ENCODE peak calls at places on chromosomes 3 and 15, in nine cellular contexts. One of them, this sample, is unnamed.

GRCh38 chr3:29334652-29335189 is 53.9 kb downstream of the RBMS3 start:
- ATAC-seq in lung: no peak
- ATAC-seq in heart left ventricle: no peak
- ATAC-seq in HCT116: no peak
- ATAC-seq in HepG2: no peak
- ATAC-seq in heart right ventricle: no peak
- ATAC-seq in Panc1: no peak
- ATAC-seq in CD8-positive, alpha-beta T cell: no peak
- ATAC-seq in pancreas: peak; percentile 16
- ATAC-seq in this sample: no peak

GRCh38 chr15:71276355-71276665 is 161.0 kb downstream of the THSD4 start:
- ATAC-seq in lung: no peak
- ATAC-seq in heart left ventricle: no peak
- ATAC-seq in HCT116: peak; percentile 93
- ATAC-seq in HepG2: no peak
- ATAC-seq in heart right ventricle: no peak
- ATAC-seq in Panc1: no peak
- ATAC-seq in CD8-positive, alpha-beta T cell: no peak
- ATAC-seq in pancreas: no peak
- ATAC-seq in this sample: no peak

GRCh38 chr3:101842245-101842934 is 6.9 kb upstream of the NFKBIZ start:
- ATAC-seq in lung: no peak
- ATAC-seq in heart left ventricle: no peak
- ATAC-seq in HCT116: peak; percentile 78
- ATAC-seq in HepG2: no peak
- ATAC-seq in heart right ventricle: no peak
- ATAC-seq in Panc1: peak; percentile 67
- ATAC-seq in CD8-positive, alpha-beta T cell: no peak
- ATAC-seq in pancreas: no peak
- ATAC-seq in this sample: no peak

GRCh38 chr15:101116681-101116976 is 135.2 kb downstream of the CHSY1 start:
- ATAC-seq in lung: no peak
- ATAC-seq in heart left ventricle: no peak
- ATAC-seq in HCT116: no peak
- ATAC-seq in HepG2: no peak
- ATAC-seq in heart right ventricle: no peak
- ATAC-seq in Panc1: no peak
- ATAC-seq in CD8-positive, alpha-beta T cell: no peak
- ATAC-seq in pancreas: no peak
- ATAC-seq in this sample: no peak

GRCh38 chr15:57861805-57862586 is 155.5 kb downstream of the POLR2M start:
- ATAC-seq in lung: no peak
- ATAC-seq in heart left ventricle: no peak
- ATAC-seq in HCT116: no peak
- ATAC-seq in HepG2: no peak
- ATAC-seq in heart right ventricle: no peak
- ATAC-seq in Panc1: no peak
- ATAC-seq in CD8-positive, alpha-beta T cell: no peak
- ATAC-seq in pancreas: no peak
- ATAC-seq in this sample: no peak

GRCh38 chr15:63794271-63794670 is 39.5 kb downstream of the HERC1 start:
- ATAC-seq in lung: no peak
- ATAC-seq in heart left ventricle: no peak
- ATAC-seq in HCT116: no peak
- ATAC-seq in HepG2: no peak
- ATAC-seq in heart right ventricle: no peak
- ATAC-seq in Panc1: no peak
- ATAC-seq in CD8-positive, alpha-beta T cell: no peak
- ATAC-seq in pancreas: no peak
- ATAC-seq in this sample: no peak

GRCh38 chr3:5090197-5090596 is 31.9 kb upstream of the ARL8B start:
- ATAC-seq in lung: no peak
- ATAC-seq in heart left ventricle: no peak
- ATAC-seq in HCT116: no peak
- ATAC-seq in HepG2: peak; percentile 60
- ATAC-seq in heart right ventricle: no peak
- ATAC-seq in Panc1: no peak
- ATAC-seq in CD8-positive, alpha-beta T cell: no peak
- ATAC-seq in pancreas: no peak
- ATAC-seq in this sample: no peak

GRCh38 chr3:37493485-37494080 is 319.2 kb upstream of the LRRFIP2 start:
- ATAC-seq in lung: no peak
- ATAC-seq in heart left ventricle: no peak
- ATAC-seq in HCT116: no peak
- ATAC-seq in HepG2: no peak
- ATAC-seq in heart right ventricle: no peak
- ATAC-seq in Panc1: no peak
- ATAC-seq in CD8-positive, alpha-beta T cell: no peak
- ATAC-seq in pancreas: no peak
- ATAC-seq in this sample: no peak

GRCh38 chr3:113097821-113098516 is 107.2 kb downstream of the GTPBP8 start:
- ATAC-seq in lung: no peak
- ATAC-seq in heart left ventricle: no peak
- ATAC-seq in HCT116: peak; percentile 91
- ATAC-seq in HepG2: no peak
- ATAC-seq in heart right ventricle: no peak
- ATAC-seq in Panc1: no peak
- ATAC-seq in CD8-positive, alpha-beta T cell: no peak
- ATAC-seq in pancreas: no peak
- ATAC-seq in this sample: peak; percentile 10

GRCh38 chr3:39101022-39101689 is 6.3 kb downstream of the GORASP1 start:
- ATAC-seq in lung: no peak
- ATAC-seq in heart left ventricle: peak; percentile 44
- ATAC-seq in HCT116: peak; percentile 87
- ATAC-seq in HepG2: peak; percentile 70
- ATAC-seq in heart right ventricle: no peak
- ATAC-seq in Panc1: peak; percentile 83
- ATAC-seq in CD8-positive, alpha-beta T cell: peak; percentile 74
- ATAC-seq in pancreas: peak; percentile 73
- ATAC-seq in this sample: no peak

GRCh38 chr3:146554168-146554760 is 9.9 kb upstream of the PLSCR1 start:
- ATAC-seq in lung: no peak
- ATAC-seq in heart left ventricle: no peak
- ATAC-seq in HCT116: no peak
- ATAC-seq in HepG2: no peak
- ATAC-seq in heart right ventricle: no peak
- ATAC-seq in Panc1: no peak
- ATAC-seq in CD8-positive, alpha-beta T cell: no peak
- ATAC-seq in pancreas: no peak
- ATAC-seq in this sample: no peak

GRCh38 chr3:172324591-172325203 is 123.6 kb downstream of the GHSR start:
- ATAC-seq in lung: no peak
- ATAC-seq in heart left ventricle: peak; percentile 83
- ATAC-seq in HCT116: no peak
- ATAC-seq in HepG2: peak; percentile 36
- ATAC-seq in heart right ventricle: peak; percentile 69
- ATAC-seq in Panc1: peak; percentile 24
- ATAC-seq in CD8-positive, alpha-beta T cell: no peak
- ATAC-seq in pancreas: peak; percentile 46
- ATAC-seq in this sample: no peak

GRCh38 chr3:177330771-177331170 is 133.5 kb upstream of the TBL1XR1 start:
- ATAC-seq in lung: no peak
- ATAC-seq in heart left ventricle: peak; percentile 69
- ATAC-seq in HCT116: no peak
- ATAC-seq in HepG2: no peak
- ATAC-seq in heart right ventricle: no peak
- ATAC-seq in Panc1: no peak
- ATAC-seq in CD8-positive, alpha-beta T cell: no peak
- ATAC-seq in pancreas: peak; percentile 79
- ATAC-seq in this sample: no peak

GRCh38 chr3:172750069-172750367 is 508 bp upstream of the ECT2 start:
- ATAC-seq in lung: no peak
- ATAC-seq in heart left ventricle: no peak
- ATAC-seq in HCT116: peak; percentile 10
- ATAC-seq in HepG2: peak; percentile 10
- ATAC-seq in heart right ventricle: no peak
- ATAC-seq in Panc1: peak; percentile 28
- ATAC-seq in CD8-positive, alpha-beta T cell: no peak
- ATAC-seq in pancreas: peak; percentile 2
- ATAC-seq in this sample: no peak

GRCh38 chr3:35780800-35781199 is 141.5 kb downstream of the ARPP21 start:
- ATAC-seq in lung: no peak
- ATAC-seq in heart left ventricle: no peak
- ATAC-seq in HCT116: no peak
- ATAC-seq in HepG2: no peak
- ATAC-seq in heart right ventricle: no peak
- ATAC-seq in Panc1: no peak
- ATAC-seq in CD8-positive, alpha-beta T cell: no peak
- ATAC-seq in pancreas: no peak
- ATAC-seq in this sample: no peak

GRCh38 chr3:11755276-11755675 is 91.4 kb downstream of the TAMM41 start:
- ATAC-seq in lung: no peak
- ATAC-seq in heart left ventricle: no peak
- ATAC-seq in HCT116: no peak
- ATAC-seq in HepG2: no peak
- ATAC-seq in heart right ventricle: no peak
- ATAC-seq in Panc1: no peak
- ATAC-seq in CD8-positive, alpha-beta T cell: no peak
- ATAC-seq in pancreas: no peak
- ATAC-seq in this sample: no peak

GRCh38 chr3:32285910-32286309 is 47.4 kb downstream of the CMTM8 start:
- ATAC-seq in lung: no peak
- ATAC-seq in heart left ventricle: no peak
- ATAC-seq in HCT116: no peak
- ATAC-seq in HepG2: no peak
- ATAC-seq in heart right ventricle: peak; percentile 36
- ATAC-seq in Panc1: no peak
- ATAC-seq in CD8-positive, alpha-beta T cell: no peak
- ATAC-seq in pancreas: peak; percentile 44
- ATAC-seq in this sample: no peak

GRCh38 chr15:66084704-66085103 is 168.8 kb downstream of the MEGF11 start:
- ATAC-seq in lung: no peak
- ATAC-seq in heart left ventricle: no peak
- ATAC-seq in HCT116: no peak
- ATAC-seq in HepG2: no peak
- ATAC-seq in heart right ventricle: no peak
- ATAC-seq in Panc1: no peak
- ATAC-seq in CD8-positive, alpha-beta T cell: no peak
- ATAC-seq in pancreas: no peak
- ATAC-seq in this sample: no peak
- H3K4me3 ChIP-seq in lung: no peak overlapping the region
- H3K4me3 ChIP-seq in heart left ventricle: no peak overlapping the region
- H3K4me3 ChIP-seq in HCT116: no peak overlapping the region
- H3K4me3 ChIP-seq in HepG2: no peak overlapping the region
- H3K4me3 ChIP-seq in heart right ventricle: no peak overlapping the region
- H3K4me3 ChIP-seq in Panc1: no peak overlapping the region
- H3K4me3 ChIP-seq in CD8-positive, alpha-beta T cell: no peak overlapping the region
- H3K4me3 ChIP-seq in pancreas: no peak overlapping the region
- H3K4me3 ChIP-seq in this sample: no peak overlapping the region

GRCh38 chr15:38873151-38873550 is 308.5 kb upstream of the RASGRP1 start:
- ATAC-seq in lung: peak; percentile 54
- ATAC-seq in heart left ventricle: no peak
- ATAC-seq in HCT116: no peak
- ATAC-seq in HepG2: peak; percentile 88
- ATAC-seq in heart right ventricle: no peak
- ATAC-seq in Panc1: no peak
- ATAC-seq in CD8-positive, alpha-beta T cell: no peak
- ATAC-seq in pancreas: no peak
- ATAC-seq in this sample: no peak
- TF ChIP-seq CTCF in lung: no peak
- TF ChIP-seq CTCF in heart left ventricle: no peak
- TF ChIP-seq CTCF in HCT116: no peak
- TF ChIP-seq CTCF in HepG2: peak; percentile 27
- TF ChIP-seq CTCF in heart right ventricle: no peak
- TF ChIP-seq CTCF in Panc1: no peak
- TF ChIP-seq CTCF in CD8-positive, alpha-beta T cell: no peak
- TF ChIP-seq CTCF in pancreas: no peak
- TF ChIP-seq CTCF in this sample: no peak

GRCh38 chr15:74202461-74203401 is at the start of gene STRA6:
- ATAC-seq in lung: no peak
- ATAC-seq in heart left ventricle: no peak
- ATAC-seq in HCT116: no peak
- ATAC-seq in HepG2: peak; percentile 82
- ATAC-seq in heart right ventricle: no peak
- ATAC-seq in Panc1: no peak
- ATAC-seq in CD8-positive, alpha-beta T cell: no peak
- ATAC-seq in pancreas: no peak
- ATAC-seq in this sample: no peak
- H3K4me3 ChIP-seq in lung: no peak within 1 kb of the TSS
- H3K4me3 ChIP-seq in heart left ventricle: no peak within 1 kb of the TSS
- H3K4me3 ChIP-seq in HCT116: no peak within 1 kb of the TSS
- H3K4me3 ChIP-seq in HepG2: peak within 1 kb of the TSS; percentile 32
- H3K4me3 ChIP-seq in heart right ventricle: no peak within 1 kb of the TSS
- H3K4me3 ChIP-seq in Panc1: no peak within 1 kb of the TSS
- H3K4me3 ChIP-seq in CD8-positive, alpha-beta T cell: no peak within 1 kb of the TSS
- H3K4me3 ChIP-seq in pancreas: no peak within 1 kb of the TSS
- H3K4me3 ChIP-seq in this sample: no peak within 1 kb of the TSS

DNA sequence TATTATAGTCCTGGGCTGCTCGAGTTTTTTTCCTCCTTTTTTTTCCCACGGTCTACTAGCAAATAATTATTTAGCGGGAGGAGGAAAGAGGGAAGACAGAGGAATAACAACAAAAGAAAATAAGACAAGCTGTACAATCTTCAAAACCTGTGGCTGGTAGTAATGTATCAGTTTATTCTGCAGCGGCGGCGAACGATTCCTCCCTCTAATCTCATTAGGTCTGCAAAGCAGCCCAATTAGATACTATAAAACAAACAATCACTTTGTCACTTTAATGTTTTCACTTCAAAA is 398 bp upstream of the TLE3 start:
- ATAC-seq in lung: no peak
- ATAC-seq in heart left ventricle: no peak
- ATAC-seq in HCT116: no peak
- ATAC-seq in HepG2: no peak
- ATAC-seq in heart right ventricle: no peak
- ATAC-seq in Panc1: no peak
- ATAC-seq in CD8-positive, alpha-beta T cell: no peak
- ATAC-seq in pancreas: no peak
- ATAC-seq in this sample: no peak
- TF ChIP-seq CTCF in lung: no peak
- TF ChIP-seq CTCF in heart left ventricle: no peak
- TF ChIP-seq CTCF in HCT116: no peak
- TF ChIP-seq CTCF in HepG2: no peak
- TF ChIP-seq CTCF in heart right ventricle: no peak
- TF ChIP-seq CTCF in Panc1: peak; percentile 17
- TF ChIP-seq CTCF in CD8-positive, alpha-beta T cell: peak; percentile 5
- TF ChIP-seq CTCF in pancreas: no peak
- TF ChIP-seq CTCF in this sample: no peak

GRCh38 chr3:185959609-185960517 is 22.0 kb upstream of the TRA2B start:
- ATAC-seq in lung: peak; percentile 49
- ATAC-seq in heart left ventricle: no peak
- ATAC-seq in HCT116: peak; percentile 57
- ATAC-seq in HepG2: peak; percentile 74
- ATAC-seq in heart right ventricle: peak; percentile 71
- ATAC-seq in Panc1: no peak
- ATAC-seq in CD8-positive, alpha-beta T cell: peak; percentile 42
- ATAC-seq in pancreas: peak; percentile 96
- ATAC-seq in this sample: peak; percentile 67
- H3K4me3 ChIP-seq in lung: no peak overlapping the region
- H3K4me3 ChIP-seq in heart left ventricle: no peak overlapping the region
- H3K4me3 ChIP-seq in HCT116: no peak overlapping the region
- H3K4me3 ChIP-seq in HepG2: peak overlapping the region; percentile 56
- H3K4me3 ChIP-seq in heart right ventricle: peak overlapping the region; percentile 18
- H3K4me3 ChIP-seq in Panc1: no peak overlapping the region
- H3K4me3 ChIP-seq in CD8-positive, alpha-beta T cell: no peak overlapping the region
- H3K4me3 ChIP-seq in pancreas: peak overlapping the region; percentile 14
- H3K4me3 ChIP-seq in this sample: no peak overlapping the region